ENCODE peak calls at places on chromosome 12, in eight cellular contexts. S, T, Y, D, R, N, A and M are unnamed samples.

GRCh38 chr12:48219635-48220034 is 16.5 kb upstream of the OR10AD1 start:
- DNase-seq in S (no peak), T (no peak), Y (no peak), D (no peak), R (no peak), N (no peak), A (no peak), M (no peak)

GRCh38 chr12:78864483-78865296 is at the start of gene SYT1:
- DNase-seq in S (peak; percentile 95), T (peak; percentile 70), Y (peak; percentile 9), D (peak; percentile 17), R (peak; percentile 20), N (no peak), A (no peak), M (peak; percentile 89)

GRCh38 chr12:15276088-15276698 is 46.1 kb upstream of the PTPRO start:
- DNase-seq in S (peak; percentile 2), T (no peak), Y (no peak), D (peak; percentile 20), R (no peak), N (no peak), A (no peak), M (peak; percentile 57)

GRCh38 chr12:109818900-109819500 is 14.2 kb downstream of the TRPV4 start:
- DNase-seq in S (no peak), T (no peak), Y (no peak), D (no peak), R (no peak), N (no peak), A (no peak), M (peak; percentile 85)

GRCh38 chr12:116319851-116320621 is 42.5 kb upstream of the MED13L start:
- DNase-seq in S (no peak), T (peak; percentile 5), Y (no peak), D (no peak), R (peak; percentile 71), N (no peak), A (no peak), M (peak; percentile 97)

GRCh38 chr12:77113971-77114370 is 48.6 kb upstream of the E2F7 start:
- DNase-seq in S (no peak), T (no peak), Y (no peak), D (no peak), R (no peak), N (no peak), A (no peak), M (peak; percentile 51)

GRCh38 chr12:83110424-83110823 is 423.7 kb downstream of the TMTC2 start:
- DNase-seq in S (no peak), T (no peak), Y (no peak), D (no peak), R (no peak), N (no peak), A (no peak), M (no peak)

GRCh38 chr12:50764861-50765324 is 992 bp downstream of the ATF1 start:
- DNase-seq in S (no peak), T (peak; percentile 61), Y (peak; percentile 12), D (peak; percentile 31), R (no peak), N (no peak), A (peak; percentile 25), M (peak; percentile 67)

GRCh38 chr12:51866762-51867161 is 18.2 kb upstream of the FIGNL2 start:
- DNase-seq in S (no peak), T (no peak), Y (no peak), D (no peak), R (no peak), N (no peak), A (no peak), M (no peak)

GRCh38 chr12:52924764-52925716 is 20.2 kb upstream of the KRT8 start:
- DNase-seq in S (no peak), T (no peak), Y (no peak), D (peak; percentile 66), R (no peak), N (no peak), A (no peak), M (peak; percentile 86)

GRCh38 chr12:124847675-124848074 is 16.0 kb downstream of the SCARB1 start:
- DNase-seq in S (no peak), T (peak; percentile 87), Y (no peak), D (no peak), R (no peak), N (peak; percentile 33), A (no peak), M (peak; percentile 40)

GRCh38 chr12:630656-631632 is 32.3 kb downstream of the NINJ2 start:
- DNase-seq in S (no peak), T (no peak), Y (no peak), D (no peak), R (peak; percentile 62), N (no peak), A (peak; percentile 42), M (no peak)

GRCh38 chr12:93091851-93092558 is 162.9 kb upstream of the EEA1 start:
- DNase-seq in S (no peak), T (no peak), Y (no peak), D (no peak), R (no peak), N (no peak), A (no peak), M (no peak)

GRCh38 chr12:50249464-50250229 is 33.7 kb downstream of the LIMA1 start:
- DNase-seq in S (no peak), T (no peak), Y (no peak), D (no peak), R (no peak), N (no peak), A (no peak), M (no peak)

GRCh38 chr12:56775638-56776037 is 12.5 kb downstream of the HSD17B6 start:
- DNase-seq in S (no peak), T (no peak), Y (no peak), D (no peak), R (no peak), N (no peak), A (no peak), M (peak; percentile 38)

GRCh38 chr12:130632582-130633174 is 83.4 kb downstream of the RIMBP2 start:
- DNase-seq in S (peak; percentile 74), T (no peak), Y (no peak), D (no peak), R (no peak), N (no peak), A (no peak), M (no peak)

GRCh38 chr12:46389130-46389616 is 16.6 kb upstream of the SLC38A2 start:
- DNase-seq in S (no peak), T (no peak), Y (no peak), D (no peak), R (no peak), N (no peak), A (no peak), M (peak; percentile 86)

GRCh38 chr12:131825146-131825892 is 2.9 kb upstream of the MMP17 start:
- DNase-seq in S (no peak), T (peak; percentile 27), Y (no peak), D (no peak), R (no peak), N (no peak), A (no peak), M (peak; percentile 93)